ENCODE peak calls at places on chromosomes 12 and 14, in ten cellular contexts. One of them, this sample, is unnamed.

GRCh38 chr12:98901189-98901588 is 256.1 kb downstream of the APAF1 start:
- DNase-seq in kidney epithelial cell: no peak
- DNase-seq in GM12865: no peak
- DNase-seq in effector memory CD4-positive, alpha-beta T cell: no peak
- DNase-seq in psoas muscle: no peak
- DNase-seq in skeletal muscle cell: no peak
- DNase-seq in transverse colon: no peak
- DNase-seq in A549: no peak
- DNase-seq in colonic mucosa: no peak
- DNase-seq in body of pancreas: no peak
- DNase-seq in this sample: peak; percentile 14

GRCh38 chr14:64723691-64724577 is 19.7 kb downstream of the PLEKHG3 start:
- DNase-seq in kidney epithelial cell: no peak
- DNase-seq in GM12865: no peak
- DNase-seq in effector memory CD4-positive, alpha-beta T cell: peak; percentile 35
- DNase-seq in psoas muscle: peak; percentile 34
- DNase-seq in skeletal muscle cell: no peak
- DNase-seq in transverse colon: no peak
- DNase-seq in A549: no peak
- DNase-seq in colonic mucosa: no peak
- DNase-seq in body of pancreas: peak; percentile 18
- DNase-seq in this sample: peak; percentile 77

GRCh38 chr12:123114305-123115083 is 36.4 kb downstream of the PITPNM2 start:
- DNase-seq in kidney epithelial cell: no peak
- DNase-seq in GM12865: no peak
- DNase-seq in effector memory CD4-positive, alpha-beta T cell: no peak
- DNase-seq in psoas muscle: no peak
- DNase-seq in skeletal muscle cell: no peak
- DNase-seq in transverse colon: no peak
- DNase-seq in A549: no peak
- DNase-seq in colonic mucosa: no peak
- DNase-seq in body of pancreas: no peak
- DNase-seq in this sample: no peak

GRCh38 chr12:2856901-2857495 is at the start of gene TEX52:
- DNase-seq in kidney epithelial cell: no peak
- DNase-seq in GM12865: no peak
- DNase-seq in effector memory CD4-positive, alpha-beta T cell: no peak
- DNase-seq in psoas muscle: no peak
- DNase-seq in skeletal muscle cell: no peak
- DNase-seq in transverse colon: no peak
- DNase-seq in A549: no peak
- DNase-seq in colonic mucosa: no peak
- DNase-seq in body of pancreas: no peak
- DNase-seq in this sample: peak; percentile 57

GRCh38 chr12:96368233-96368632 is 32.0 kb downstream of the CDK17 start:
- DNase-seq in kidney epithelial cell: no peak
- DNase-seq in GM12865: peak; percentile 9
- DNase-seq in effector memory CD4-positive, alpha-beta T cell: no peak
- DNase-seq in psoas muscle: no peak
- DNase-seq in skeletal muscle cell: no peak
- DNase-seq in transverse colon: no peak
- DNase-seq in A549: no peak
- DNase-seq in colonic mucosa: no peak
- DNase-seq in body of pancreas: peak; percentile 16
- DNase-seq in this sample: no peak

GRCh38 chr14:93332032-93332852 is 594 bp downstream of the BTBD7 start:
- DNase-seq in kidney epithelial cell: no peak
- DNase-seq in GM12865: peak; percentile 77
- DNase-seq in effector memory CD4-positive, alpha-beta T cell: no peak
- DNase-seq in psoas muscle: peak; percentile 77
- DNase-seq in skeletal muscle cell: no peak
- DNase-seq in transverse colon: peak; percentile 73
- DNase-seq in A549: peak; percentile 20
- DNase-seq in colonic mucosa: peak; percentile 54
- DNase-seq in body of pancreas: peak; percentile 80
- DNase-seq in this sample: peak; percentile 87

GRCh38 chr14:68667313-68667791 is 125.5 kb downstream of the ZFP36L1 start:
- DNase-seq in kidney epithelial cell: no peak
- DNase-seq in GM12865: no peak
- DNase-seq in effector memory CD4-positive, alpha-beta T cell: no peak
- DNase-seq in psoas muscle: no peak
- DNase-seq in skeletal muscle cell: no peak
- DNase-seq in transverse colon: no peak
- DNase-seq in A549: no peak
- DNase-seq in colonic mucosa: no peak
- DNase-seq in body of pancreas: no peak
- DNase-seq in this sample: no peak

GRCh38 chr12:89351489-89352241 is 636 bp downstream of the DUSP6 start:
- DNase-seq in kidney epithelial cell: no peak
- DNase-seq in GM12865: peak; percentile 20
- DNase-seq in effector memory CD4-positive, alpha-beta T cell: peak; percentile 19
- DNase-seq in psoas muscle: peak; percentile 70
- DNase-seq in skeletal muscle cell: no peak
- DNase-seq in transverse colon: peak; percentile 47
- DNase-seq in A549: peak; percentile 54
- DNase-seq in colonic mucosa: peak; percentile 52
- DNase-seq in body of pancreas: peak; percentile 67
- DNase-seq in this sample: peak; percentile 54

GRCh38 chr14:105093426-105094192 is 28.4 kb upstream of the GPR132 start:
- DNase-seq in kidney epithelial cell: peak; percentile 35
- DNase-seq in GM12865: peak; percentile 88
- DNase-seq in effector memory CD4-positive, alpha-beta T cell: peak; percentile 35
- DNase-seq in psoas muscle: no peak
- DNase-seq in skeletal muscle cell: peak; percentile 40
- DNase-seq in transverse colon: peak; percentile 88
- DNase-seq in A549: peak; percentile 93
- DNase-seq in colonic mucosa: peak; percentile 85
- DNase-seq in body of pancreas: peak; percentile 75
- DNase-seq in this sample: peak; percentile 95

GRCh38 chr12:109458771-109459208 is 18.3 kb downstream of the KCTD10 start:
- DNase-seq in kidney epithelial cell: no peak
- DNase-seq in GM12865: no peak
- DNase-seq in effector memory CD4-positive, alpha-beta T cell: no peak
- DNase-seq in psoas muscle: no peak
- DNase-seq in skeletal muscle cell: no peak
- DNase-seq in transverse colon: no peak
- DNase-seq in A549: no peak
- DNase-seq in colonic mucosa: no peak
- DNase-seq in body of pancreas: no peak
- DNase-seq in this sample: no peak

GRCh38 chr12:55585817-55586216 is 13.5 kb downstream of the OR2AP1 start:
- DNase-seq in kidney epithelial cell: no peak
- DNase-seq in GM12865: no peak
- DNase-seq in effector memory CD4-positive, alpha-beta T cell: no peak
- DNase-seq in psoas muscle: no peak
- DNase-seq in skeletal muscle cell: no peak
- DNase-seq in transverse colon: no peak
- DNase-seq in A549: no peak
- DNase-seq in colonic mucosa: no peak
- DNase-seq in body of pancreas: no peak
- DNase-seq in this sample: no peak

GRCh38 chr12:105706321-105706972 is 376.0 kb downstream of the C12orf75 start:
- DNase-seq in kidney epithelial cell: peak; percentile 89
- DNase-seq in GM12865: no peak
- DNase-seq in effector memory CD4-positive, alpha-beta T cell: no peak
- DNase-seq in psoas muscle: peak; percentile 84
- DNase-seq in skeletal muscle cell: peak; percentile 61
- DNase-seq in transverse colon: no peak
- DNase-seq in A549: no peak
- DNase-seq in colonic mucosa: no peak
- DNase-seq in body of pancreas: no peak
- DNase-seq in this sample: no peak

GRCh38 chr14:53793790-53794560 is 162.7 kb downstream of the BMP4 start:
- DNase-seq in kidney epithelial cell: no peak
- DNase-seq in GM12865: no peak
- DNase-seq in effector memory CD4-positive, alpha-beta T cell: no peak
- DNase-seq in psoas muscle: peak; percentile 58
- DNase-seq in skeletal muscle cell: no peak
- DNase-seq in transverse colon: peak; percentile 11
- DNase-seq in A549: peak; percentile 74
- DNase-seq in colonic mucosa: peak; percentile 32
- DNase-seq in body of pancreas: no peak
- DNase-seq in this sample: no peak

GRCh38 chr14:98175436-98175835 is 1096.6 kb downstream of the BCL11B start:
- DNase-seq in kidney epithelial cell: no peak
- DNase-seq in GM12865: no peak
- DNase-seq in effector memory CD4-positive, alpha-beta T cell: no peak
- DNase-seq in psoas muscle: no peak
- DNase-seq in skeletal muscle cell: no peak
- DNase-seq in transverse colon: no peak
- DNase-seq in A549: no peak
- DNase-seq in colonic mucosa: no peak
- DNase-seq in body of pancreas: no peak
- DNase-seq in this sample: no peak
- H3K4me3 ChIP-seq in kidney epithelial cell: no peak overlapping the region
- H3K4me3 ChIP-seq in GM12865: no peak overlapping the region
- H3K4me3 ChIP-seq in effector memory CD4-positive, alpha-beta T cell: no peak overlapping the region
- H3K4me3 ChIP-seq in psoas muscle: no peak overlapping the region
- H3K4me3 ChIP-seq in skeletal muscle cell: no peak overlapping the region
- H3K4me3 ChIP-seq in transverse colon: no peak overlapping the region
- H3K4me3 ChIP-seq in A549: no peak overlapping the region
- H3K4me3 ChIP-seq in colonic mucosa: no peak overlapping the region
- H3K4me3 ChIP-seq in body of pancreas: no peak overlapping the region
- H3K4me3 ChIP-seq in this sample: no peak overlapping the region

GRCh38 chr14:99260652-99261551 is 11.1 kb downstream of the BCL11B start:
- DNase-seq in kidney epithelial cell: no peak
- DNase-seq in GM12865: no peak
- DNase-seq in effector memory CD4-positive, alpha-beta T cell: no peak
- DNase-seq in psoas muscle: no peak
- DNase-seq in skeletal muscle cell: no peak
- DNase-seq in transverse colon: no peak
- DNase-seq in A549: no peak
- DNase-seq in colonic mucosa: no peak
- DNase-seq in body of pancreas: no peak
- DNase-seq in this sample: no peak

GRCh38 chr14:99262977-99263448 is 9.0 kb downstream of the BCL11B start:
- DNase-seq in kidney epithelial cell: no peak
- DNase-seq in GM12865: no peak
- DNase-seq in effector memory CD4-positive, alpha-beta T cell: no peak
- DNase-seq in psoas muscle: no peak
- DNase-seq in skeletal muscle cell: no peak
- DNase-seq in transverse colon: no peak
- DNase-seq in A549: no peak
- DNase-seq in colonic mucosa: no peak
- DNase-seq in body of pancreas: no peak
- DNase-seq in this sample: no peak

GRCh38 chr14:99260116-99260515 is 11.9 kb downstream of the BCL11B start:
- DNase-seq in kidney epithelial cell: no peak
- DNase-seq in GM12865: no peak
- DNase-seq in effector memory CD4-positive, alpha-beta T cell: no peak
- DNase-seq in psoas muscle: no peak
- DNase-seq in skeletal muscle cell: no peak
- DNase-seq in transverse colon: no peak
- DNase-seq in A549: no peak
- DNase-seq in colonic mucosa: no peak
- DNase-seq in body of pancreas: no peak
- DNase-seq in this sample: no peak

GRCh38 chr14:99263564-99264330 is 8.2 kb downstream of the BCL11B start:
- DNase-seq in kidney epithelial cell: no peak
- DNase-seq in GM12865: no peak
- DNase-seq in effector memory CD4-positive, alpha-beta T cell: no peak
- DNase-seq in psoas muscle: no peak
- DNase-seq in skeletal muscle cell: no peak
- DNase-seq in transverse colon: no peak
- DNase-seq in A549: no peak
- DNase-seq in colonic mucosa: no peak
- DNase-seq in body of pancreas: no peak
- DNase-seq in this sample: no peak

GRCh38 chr14:99261916-99262787 is 9.8 kb downstream of the BCL11B start:
- DNase-seq in kidney epithelial cell: no peak
- DNase-seq in GM12865: no peak
- DNase-seq in effector memory CD4-positive, alpha-beta T cell: peak; percentile 85
- DNase-seq in psoas muscle: no peak
- DNase-seq in skeletal muscle cell: no peak
- DNase-seq in transverse colon: peak; percentile 57
- DNase-seq in A549: no peak
- DNase-seq in colonic mucosa: no peak
- DNase-seq in body of pancreas: no peak
- DNase-seq in this sample: no peak
- H3K4me3 ChIP-seq in kidney epithelial cell: no peak overlapping the region
- H3K4me3 ChIP-seq in GM12865: no peak overlapping the region
- H3K4me3 ChIP-seq in effector memory CD4-positive, alpha-beta T cell: peak overlapping the region; percentile 58
- H3K4me3 ChIP-seq in psoas muscle: no peak overlapping the region
- H3K4me3 ChIP-seq in skeletal muscle cell: no peak overlapping the region
- H3K4me3 ChIP-seq in transverse colon: no peak overlapping the region
- H3K4me3 ChIP-seq in A549: no peak overlapping the region
- H3K4me3 ChIP-seq in colonic mucosa: no peak overlapping the region
- H3K4me3 ChIP-seq in body of pancreas: no peak overlapping the region
- H3K4me3 ChIP-seq in this sample: no peak overlapping the region

GRCh38 chr14:99818503-99819036 is 25.4 kb downstream of the EML1 start:
- DNase-seq in kidney epithelial cell: no peak
- DNase-seq in GM12865: no peak
- DNase-seq in effector memory CD4-positive, alpha-beta T cell: no peak
- DNase-seq in psoas muscle: no peak
- DNase-seq in skeletal muscle cell: no peak
- DNase-seq in transverse colon: no peak
- DNase-seq in A549: no peak
- DNase-seq in colonic mucosa: no peak
- DNase-seq in body of pancreas: no peak
- DNase-seq in this sample: no peak
- H3K4me3 ChIP-seq in kidney epithelial cell: no peak overlapping the region
- H3K4me3 ChIP-seq in GM12865: no peak overlapping the region
- H3K4me3 ChIP-seq in effector memory CD4-positive, alpha-beta T cell: no peak overlapping the region
- H3K4me3 ChIP-seq in psoas muscle: no peak overlapping the region
- H3K4me3 ChIP-seq in skeletal muscle cell: no peak overlapping the region
- H3K4me3 ChIP-seq in transverse colon: no peak overlapping the region
- H3K4me3 ChIP-seq in A549: no peak overlapping the region
- H3K4me3 ChIP-seq in colonic mucosa: no peak overlapping the region
- H3K4me3 ChIP-seq in body of pancreas: no peak overlapping the region
- H3K4me3 ChIP-seq in this sample: no peak overlapping the region

GRCh38 chr12:27975222-27976136 is 2.9 kb upstream of the PTHLH start:
- DNase-seq in kidney epithelial cell: no peak
- DNase-seq in GM12865: no peak
- DNase-seq in effector memory CD4-positive, alpha-beta T cell: no peak
- DNase-seq in psoas muscle: no peak
- DNase-seq in skeletal muscle cell: no peak
- DNase-seq in transverse colon: no peak
- DNase-seq in A549: peak; percentile 68
- DNase-seq in colonic mucosa: no peak
- DNase-seq in body of pancreas: peak; percentile 48
- DNase-seq in this sample: peak; percentile 70

GRCh38 chr12:27971606-27972005 is 927 bp downstream of the PTHLH start:
- DNase-seq in kidney epithelial cell: no peak
- DNase-seq in GM12865: no peak
- DNase-seq in effector memory CD4-positive, alpha-beta T cell: no peak
- DNase-seq in psoas muscle: no peak
- DNase-seq in skeletal muscle cell: no peak
- DNase-seq in transverse colon: no peak
- DNase-seq in A549: no peak
- DNase-seq in colonic mucosa: no peak
- DNase-seq in body of pancreas: no peak
- DNase-seq in this sample: peak; percentile 7

GRCh38 chr12:27972721-27973120 is at the start of gene PTHLH:
- DNase-seq in kidney epithelial cell: no peak
- DNase-seq in GM12865: no peak
- DNase-seq in effector memory CD4-positive, alpha-beta T cell: no peak
- DNase-seq in psoas muscle: no peak
- DNase-seq in skeletal muscle cell: no peak
- DNase-seq in transverse colon: no peak
- DNase-seq in A549: no peak
- DNase-seq in colonic mucosa: no peak
- DNase-seq in body of pancreas: no peak
- DNase-seq in this sample: no peak

GRCh38 chr12:27973487-27973890 is 956 bp upstream of the PTHLH start:
- DNase-seq in kidney epithelial cell: no peak
- DNase-seq in GM12865: no peak
- DNase-seq in effector memory CD4-positive, alpha-beta T cell: no peak
- DNase-seq in psoas muscle: no peak
- DNase-seq in skeletal muscle cell: no peak
- DNase-seq in transverse colon: no peak
- DNase-seq in A549: peak; percentile 47
- DNase-seq in colonic mucosa: no peak
- DNase-seq in body of pancreas: no peak
- DNase-seq in this sample: no peak

GRCh38 chr12:27974735-27975221 is 2.2 kb upstream of the PTHLH start:
- DNase-seq in kidney epithelial cell: no peak
- DNase-seq in GM12865: no peak
- DNase-seq in effector memory CD4-positive, alpha-beta T cell: no peak
- DNase-seq in psoas muscle: peak; percentile 49
- DNase-seq in skeletal muscle cell: no peak
- DNase-seq in transverse colon: no peak
- DNase-seq in A549: no peak
- DNase-seq in colonic mucosa: no peak
- DNase-seq in body of pancreas: no peak
- DNase-seq in this sample: no peak
- H3K4me3 ChIP-seq in kidney epithelial cell: peak overlapping the region; percentile 36
- H3K4me3 ChIP-seq in GM12865: no peak overlapping the region
- H3K4me3 ChIP-seq in effector memory CD4-positive, alpha-beta T cell: no peak overlapping the region
- H3K4me3 ChIP-seq in psoas muscle: peak overlapping the region; percentile 52
- H3K4me3 ChIP-seq in skeletal muscle cell: peak overlapping the region; percentile 41
- H3K4me3 ChIP-seq in transverse colon: peak overlapping the region; percentile 28
- H3K4me3 ChIP-seq in A549: peak overlapping the region; percentile 37
- H3K4me3 ChIP-seq in colonic mucosa: no peak overlapping the region
- H3K4me3 ChIP-seq in body of pancreas: peak overlapping the region; percentile 21
- H3K4me3 ChIP-seq in this sample: peak overlapping the region; percentile 27